ENCODE peak calls at places on chromosome 1, in four cellular contexts. One of them, this sample, is unnamed.

GRCh38 chr1:995665-996633 is 3.9 kb downstream of the HES4 start:
- DNase-seq in IMR-90: no peak
- DNase-seq in Panc1: no peak
- DNase-seq in ovary: no peak
- DNase-seq in this sample: no peak

GRCh38 chr1:153922076-153922837 is 515 bp downstream of the GATAD2B start:
- DNase-seq in ovary: peak; percentile 74
- DNase-seq in Panc1: no peak
- DNase-seq in IMR-90: no peak
- DNase-seq in this sample: peak; percentile 84

GRCh38 chr1:30904962-30905335 is 3.6 kb downstream of the SDC3 start:
- DNase-seq in IMR-90: no peak
- DNase-seq in ovary: peak; percentile 6
- DNase-seq in Panc1: no peak
- DNase-seq in this sample: no peak

GRCh38 chr1:9331558-9332346 is 39.1 kb downstream of the SPSB1 start:
- DNase-seq in ovary: no peak
- DNase-seq in Panc1: no peak
- DNase-seq in IMR-90: no peak
- DNase-seq in this sample: no peak

GRCh38 chr1:197451424-197451823 is 183.4 kb downstream of the CRB1 start:
- DNase-seq in IMR-90: peak; percentile 70
- DNase-seq in Panc1: no peak
- DNase-seq in ovary: no peak
- DNase-seq in this sample: no peak

GRCh38 chr1:116910379-116911165 is 856 bp downstream of the PTGFRN start:
- DNase-seq in ovary: peak; percentile 51
- DNase-seq in IMR-90: no peak
- DNase-seq in Panc1: no peak
- DNase-seq in this sample: peak; percentile 85

GRCh38 chr1:26278835-26279597 is 870 bp upstream of the SH3BGRL3 start:
- DNase-seq in ovary: no peak
- DNase-seq in Panc1: no peak
- DNase-seq in IMR-90: peak; percentile 75
- DNase-seq in this sample: no peak

GRCh38 chr1:47547753-47548152 is 109.9 kb downstream of the FOXD2 start:
- DNase-seq in Panc1: no peak
- DNase-seq in ovary: no peak
- DNase-seq in IMR-90: peak; percentile 2
- DNase-seq in this sample: no peak

GRCh38 chr1:183022202-183023145 is 746 bp upstream of the LAMC1 start:
- DNase-seq in Panc1: peak; percentile 92
- DNase-seq in IMR-90: peak; percentile 98
- DNase-seq in ovary: peak; percentile 87
- DNase-seq in this sample: peak; percentile 90

GRCh38 chr1:44012411-44012810 is 18.9 kb downstream of the SLC6A9 start:
- DNase-seq in IMR-90: no peak
- DNase-seq in ovary: no peak
- DNase-seq in Panc1: no peak
- DNase-seq in this sample: no peak

GRCh38 chr1:43522776-43523480 is 7.8 kb upstream of the PTPRF start:
- DNase-seq in Panc1: peak; percentile 84
- DNase-seq in ovary: no peak
- DNase-seq in IMR-90: peak; percentile 93
- DNase-seq in this sample: no peak

DNA sequence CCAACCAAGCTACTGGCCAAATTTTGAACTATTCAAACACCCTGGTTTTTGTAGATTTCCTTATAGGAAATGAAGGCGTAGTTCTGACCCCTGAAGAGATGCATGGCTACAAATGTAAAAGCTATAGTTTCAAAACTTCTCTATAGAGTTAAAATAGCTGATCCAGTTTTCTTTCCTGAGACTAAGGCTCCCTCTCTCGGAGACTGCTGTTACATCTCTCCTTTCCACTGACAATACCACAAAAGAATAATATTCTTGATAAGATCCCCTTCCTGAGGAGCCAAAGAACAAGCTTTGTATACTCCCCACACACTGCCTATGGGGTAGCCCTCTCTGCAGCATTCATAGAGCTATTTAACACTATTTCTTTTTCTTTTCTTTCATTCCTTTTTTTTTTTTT is 6.7 kb upstream of the CFAP126 start:
- DNase-seq in Panc1: no peak
- DNase-seq in IMR-90: no peak
- DNase-seq in ovary: no peak
- DNase-seq in this sample: no peak
- TF ChIP-seq CTCF in Panc1: peak; percentile 70
- TF ChIP-seq CTCF in IMR-90: peak; percentile 38
- TF ChIP-seq CTCF in ovary: no peak
- TF ChIP-seq CTCF in this sample: peak; percentile 43

GRCh38 chr1:163701783-163702182 is 380.0 kb downstream of the NUF2 start:
- DNase-seq in Panc1: no peak
- DNase-seq in IMR-90: no peak
- DNase-seq in ovary: no peak
- DNase-seq in this sample: no peak
- TF ChIP-seq CTCF in Panc1: no peak
- TF ChIP-seq CTCF in IMR-90: no peak
- TF ChIP-seq CTCF in ovary: no peak
- TF ChIP-seq CTCF in this sample: no peak

DNA sequence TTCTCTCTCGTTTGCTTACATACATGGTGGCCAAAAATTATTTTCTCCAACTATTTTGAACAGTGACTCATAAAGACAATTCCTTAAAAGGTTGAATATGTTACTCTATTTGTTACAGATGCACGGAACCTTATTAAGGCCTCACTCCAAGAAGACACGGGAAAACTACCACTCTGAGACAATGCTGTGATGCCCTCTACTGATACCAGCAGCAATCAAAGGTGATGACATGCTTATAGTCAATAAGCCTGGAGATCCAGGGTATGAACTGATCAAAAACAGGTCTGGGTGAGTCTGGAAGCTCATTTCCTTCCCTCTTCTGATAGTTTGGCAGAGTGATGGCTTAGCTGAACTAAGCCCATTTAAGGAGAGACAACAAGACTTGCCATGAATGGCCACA is 563.0 kb downstream of the LRRIQ3 start:
- DNase-seq in ovary: no peak
- DNase-seq in Panc1: no peak
- DNase-seq in IMR-90: no peak
- DNase-seq in this sample: no peak
- TF ChIP-seq CTCF in ovary: no peak
- TF ChIP-seq CTCF in Panc1: peak; percentile 5
- TF ChIP-seq CTCF in IMR-90: no peak
- TF ChIP-seq CTCF in this sample: no peak

DNA sequence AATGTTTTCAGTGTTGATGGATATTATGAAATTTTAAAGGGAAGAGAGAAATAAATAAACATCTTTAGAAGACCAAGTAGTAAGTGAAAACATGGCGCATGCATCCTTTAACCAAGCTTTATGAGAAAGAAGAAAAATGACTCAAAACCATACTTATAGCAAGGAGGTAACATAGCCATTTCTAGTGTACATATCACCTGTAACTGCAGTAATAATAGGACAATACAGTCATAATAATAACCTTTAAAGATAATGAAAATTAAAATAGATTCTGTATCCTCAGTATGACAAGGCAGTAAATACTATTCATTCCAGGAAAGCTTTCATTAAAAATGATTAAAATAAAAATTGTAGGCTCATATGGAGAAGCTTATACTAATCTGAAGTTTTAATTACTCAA is 141.2 kb downstream of the COL24A1 start:
- DNase-seq in IMR-90: no peak
- DNase-seq in Panc1: no peak
- DNase-seq in ovary: no peak
- DNase-seq in this sample: no peak
- TF ChIP-seq CTCF in IMR-90: no peak
- TF ChIP-seq CTCF in Panc1: no peak
- TF ChIP-seq CTCF in ovary: no peak
- TF ChIP-seq CTCF in this sample: no peak

DNA sequence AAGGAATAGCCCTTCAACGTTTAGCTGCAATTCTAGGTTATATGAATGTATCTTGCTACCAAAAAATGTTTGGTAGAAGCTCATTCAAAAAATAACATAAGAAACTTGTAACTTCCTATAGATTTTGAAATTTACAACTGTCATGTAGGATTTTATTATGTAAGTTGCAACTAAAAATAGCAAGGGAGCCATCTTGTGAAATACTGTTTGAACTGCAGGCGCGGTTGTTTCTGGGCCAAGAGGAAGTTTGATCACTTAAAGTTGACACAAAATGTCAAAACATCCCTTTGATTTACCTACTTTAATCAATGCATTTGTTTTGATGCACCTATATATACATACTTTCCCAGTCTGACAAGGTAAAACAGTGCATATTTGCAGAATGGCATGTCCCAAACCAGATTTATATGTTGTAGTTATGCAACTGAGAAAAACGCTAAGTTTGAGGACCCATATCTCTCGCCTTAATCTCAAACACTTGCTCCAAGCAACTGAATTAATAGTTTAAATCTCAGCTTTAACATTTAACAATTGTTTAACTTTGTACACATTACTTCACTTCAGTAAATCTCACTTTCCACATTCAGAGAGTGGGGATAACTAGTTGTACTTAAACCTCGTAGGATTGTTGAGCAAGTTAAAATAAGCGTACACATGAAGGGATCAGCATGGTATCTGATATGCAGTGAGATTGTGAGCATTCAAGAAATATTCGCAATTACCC is 63.9 kb downstream of the KCNK2 start:
- DNase-seq in IMR-90: peak; percentile 64
- DNase-seq in ovary: no peak
- DNase-seq in Panc1: no peak
- DNase-seq in this sample: no peak
- TF ChIP-seq CTCF in IMR-90: peak; percentile 74
- TF ChIP-seq CTCF in ovary: no peak
- TF ChIP-seq CTCF in Panc1: peak; percentile 69
- TF ChIP-seq CTCF in this sample: peak; percentile 77

DNA sequence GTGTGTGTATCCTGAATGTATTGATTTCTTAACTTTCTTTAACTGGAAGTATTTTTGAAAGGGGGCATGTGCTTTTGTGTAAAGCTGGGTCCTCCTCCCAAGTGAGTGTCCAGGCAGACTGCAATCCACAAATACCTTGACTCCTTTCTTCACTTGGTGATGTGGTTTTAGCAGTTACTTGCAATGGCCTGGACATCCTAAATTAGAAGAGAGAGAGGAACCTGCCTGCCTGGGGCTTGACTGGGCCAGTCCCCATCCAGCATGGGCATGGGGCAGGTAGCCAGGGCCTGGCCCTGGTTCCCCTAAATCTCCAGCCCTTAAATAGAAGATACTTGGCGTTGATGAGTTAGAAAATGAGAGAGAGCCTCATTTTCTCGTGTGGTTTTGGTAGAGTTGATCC is 159.7 kb downstream of the PGBD5 start:
- DNase-seq in IMR-90: no peak
- DNase-seq in ovary: no peak
- DNase-seq in Panc1: no peak
- DNase-seq in this sample: no peak
- TF ChIP-seq CTCF in IMR-90: no peak
- TF ChIP-seq CTCF in ovary: no peak
- TF ChIP-seq CTCF in Panc1: no peak
- TF ChIP-seq CTCF in this sample: no peak

DNA sequence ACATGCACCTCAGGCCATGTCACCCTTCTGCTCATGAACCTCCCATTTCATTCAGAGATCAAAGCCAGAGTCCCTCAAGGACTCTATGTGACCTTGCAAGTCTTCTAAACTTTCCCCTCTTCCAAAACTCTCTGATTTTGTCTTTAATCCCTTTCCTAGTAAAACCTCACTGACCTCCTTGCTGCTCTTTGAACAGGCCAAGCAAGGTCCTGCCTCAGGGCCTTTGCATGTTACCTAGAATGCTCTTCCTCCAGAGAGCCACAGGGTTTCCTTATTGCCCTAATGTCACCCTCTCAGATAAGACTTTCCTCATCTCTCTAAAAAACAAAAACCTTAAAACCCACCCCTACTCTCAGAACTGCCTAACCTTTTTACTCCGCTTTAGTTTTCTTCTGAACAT is 26.6 kb downstream of the IL23R start:
- DNase-seq in Panc1: no peak
- DNase-seq in IMR-90: no peak
- DNase-seq in ovary: no peak
- DNase-seq in this sample: no peak
- TF ChIP-seq CTCF in Panc1: no peak
- TF ChIP-seq CTCF in IMR-90: no peak
- TF ChIP-seq CTCF in ovary: no peak
- TF ChIP-seq CTCF in this sample: no peak

DNA sequence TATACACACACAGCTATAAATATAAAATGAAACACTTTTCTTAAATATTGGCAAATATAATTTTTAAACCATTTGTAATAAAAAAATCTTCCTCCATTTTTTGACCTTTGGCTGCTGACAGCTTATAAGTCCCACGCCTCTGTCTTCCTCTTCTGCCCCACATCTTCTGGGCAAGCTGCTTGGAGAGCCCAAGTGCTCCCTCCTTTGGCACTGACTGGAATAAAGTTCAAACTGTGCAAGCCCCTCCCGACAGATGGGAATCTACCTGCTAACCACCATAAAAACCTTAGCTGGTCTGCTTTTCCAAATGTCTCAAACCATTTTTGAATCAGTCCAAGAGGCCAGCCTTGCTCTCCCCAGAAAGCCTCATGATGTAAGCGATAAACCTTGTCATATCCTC is 99.7 kb downstream of the SNX7 start:
- DNase-seq in IMR-90: no peak
- DNase-seq in Panc1: no peak
- DNase-seq in ovary: no peak
- DNase-seq in this sample: no peak
- TF ChIP-seq CTCF in IMR-90: no peak
- TF ChIP-seq CTCF in Panc1: peak; percentile 30
- TF ChIP-seq CTCF in ovary: no peak
- TF ChIP-seq CTCF in this sample: no peak

This sample was measured in osteocyte.